ENCODE peak calls at places on chromosomes 11 and 22, in five cellular contexts. C is HCT116, L is uterus, M is transverse colon, B is tibial artery. Y is an unnamed sample.

GRCh38 chr11:123483058-123483457 is 53.0 kb downstream of the GRAMD1B start:
- DNase-seq in M (no peak), L (no peak), B (no peak), C (peak), Y (no peak)

GRCh38 chr11:113683481-113684046 is 22.5 kb downstream of the TMPRSS5 start:
- DNase-seq in L (no peak), B (no peak), C (no peak), M (no peak), Y (no peak)

GRCh38 chr11:16976360-16976759 is 37.9 kb downstream of the PLEKHA7 start:
- DNase-seq in L (no peak), B (no peak), C (no peak), M (no peak), Y (no peak)

GRCh38 chr11:82634091-82634490 is 99.6 kb downstream of the FAM181B start:
- DNase-seq in C (no peak), L (no peak), B (no peak), M (no peak), Y (no peak)

GRCh38 chr22:17769716-17770082 is 4.6 kb downstream of the BID start:
- DNase-seq in L (no peak), B (no peak), M (peak), C (no peak), Y (no peak)

GRCh38 chr11:67396587-67397398 is 4.9 kb downstream of the PPP1CA start:
- DNase-seq in C (no peak), L (no peak), M (no peak), B (no peak), Y (no peak)

GRCh38 chr11:67996622-67997459 is 7.1 kb downstream of the UNC93B1 start:
- DNase-seq in M (peak), C (peak), L (no peak), B (no peak), Y (no peak)

GRCh38 chr11:120528749-120529148 is 17.2 kb downstream of the GRIK4 start:
- DNase-seq in M (no peak), B (no peak), C (no peak), L (no peak), Y (no peak)

GRCh38 chr22:49920859-49921258 is 2.4 kb downstream of the CRELD2 start:
- DNase-seq in L (no peak), B (no peak), C (no peak), M (no peak), Y (no peak)

GRCh38 chr11:122807731-122808485 is 30.4 kb upstream of the CRTAM start:
- DNase-seq in L (no peak), B (no peak), C (no peak), M (no peak), Y (no peak)

GRCh38 chr11:12074529-12075195 is 35.7 kb upstream of the MICAL2 start:
- DNase-seq in C (no peak), M (no peak), L (no peak), B (peak), Y (no peak)

GRCh38 chr11:121295246-121296007 is 2.9 kb downstream of the SC5D start:
- DNase-seq in B (no peak), L (no peak), C (no peak), M (no peak), Y (no peak)

GRCh38 chr22:31425331-31426050 is 26.1 kb downstream of the DRG1 start:
- DNase-seq in M (no peak), L (no peak), B (no peak), C (no peak), Y (no peak)

GRCh38 chr22:45101828-45102227 is 61.9 kb upstream of the NUP50 start:
- DNase-seq in C (no peak), L (peak), B (no peak), M (peak), Y (peak)

GRCh38 chr11:83051760-83052671 is 19.7 kb downstream of the RAB30 start:
- DNase-seq in M (no peak), L (no peak), B (no peak), C (no peak), Y (peak)

DNA sequence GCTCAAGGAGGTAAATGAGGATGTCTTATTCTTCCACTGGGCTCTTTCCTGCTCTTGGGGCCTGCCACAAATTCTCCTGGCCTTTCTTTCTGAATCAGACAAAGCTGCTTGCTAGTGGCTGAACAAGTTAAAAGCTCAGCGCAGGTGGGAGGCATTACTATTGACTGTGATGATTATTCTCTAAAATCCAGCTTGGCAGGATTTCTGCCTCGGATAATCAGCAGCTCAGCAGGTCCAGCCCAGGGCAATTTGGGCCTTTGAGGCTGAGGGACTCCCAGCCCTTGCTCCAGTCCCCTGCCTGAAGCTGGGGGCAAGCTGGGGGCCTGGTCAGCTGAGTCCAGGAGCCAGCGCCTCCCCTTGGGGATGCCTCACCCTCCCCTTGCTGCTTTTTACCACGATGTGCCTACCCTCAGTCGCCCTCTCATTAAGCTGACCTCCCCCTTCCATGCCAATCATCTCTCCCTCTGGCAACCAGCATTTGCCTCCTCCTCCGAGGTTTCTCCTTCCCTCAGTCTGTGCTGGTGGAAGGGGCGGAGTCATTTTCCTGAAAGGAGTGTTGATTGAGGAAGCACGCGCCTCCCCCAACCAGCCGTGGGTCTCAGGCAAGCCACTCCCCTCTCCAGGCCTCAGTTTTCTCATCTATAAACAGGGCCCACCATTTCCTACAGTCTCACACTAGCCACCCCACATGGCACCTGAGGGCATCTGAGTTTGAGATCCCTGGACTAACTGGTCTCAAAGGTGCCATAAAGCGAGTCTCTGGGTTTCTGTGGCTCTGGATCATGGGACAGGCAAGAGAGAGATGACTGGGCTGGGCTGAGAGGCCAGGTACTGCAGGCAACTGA is 60.6 kb upstream of the PRDM11 start:
- DNase-seq in M (no peak), L (no peak), B (no peak), C (no peak), Y (no peak)
- H3K27ac ChIP-seq in M (no peak), L (no peak), B (no peak), C (no peak), Y (no peak)

DNA sequence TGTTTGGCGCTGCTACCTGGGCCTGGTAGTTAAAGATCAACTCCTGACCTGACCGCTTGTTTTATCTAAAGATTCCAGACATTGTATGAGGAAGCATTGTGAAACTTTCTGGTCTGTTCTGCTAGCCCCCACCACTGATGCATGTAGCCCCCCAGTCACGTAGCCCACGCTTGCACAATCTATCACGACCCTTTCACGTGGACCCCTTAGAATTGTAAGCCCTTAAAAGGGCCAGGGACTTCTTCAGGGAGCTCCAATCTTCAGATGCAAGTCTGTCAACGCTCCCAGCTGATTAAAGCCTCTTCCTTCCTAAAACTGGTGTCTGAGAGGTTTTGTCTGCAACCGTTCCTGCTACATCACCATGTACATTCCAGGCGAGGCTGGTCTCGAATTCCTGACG is 15.0 kb downstream of the APOBEC3F start:
- DNase-seq in L (no peak), C (no peak), M (no peak), B (no peak), Y (no peak)
- H3K4me3 ChIP-seq in L (no peak), C (no peak), M (no peak), B (no peak), Y (no peak)

GRCh38 chr11:58059011-58059358 is 28.2 kb downstream of the OR6Q1 start:
- DNase-seq in C (no peak), M (no peak), B (no peak), L (no peak), Y (no peak)
- H3K27ac ChIP-seq in C (no peak), M (peak), B (peak), L (peak), Y (no peak)

DNA sequence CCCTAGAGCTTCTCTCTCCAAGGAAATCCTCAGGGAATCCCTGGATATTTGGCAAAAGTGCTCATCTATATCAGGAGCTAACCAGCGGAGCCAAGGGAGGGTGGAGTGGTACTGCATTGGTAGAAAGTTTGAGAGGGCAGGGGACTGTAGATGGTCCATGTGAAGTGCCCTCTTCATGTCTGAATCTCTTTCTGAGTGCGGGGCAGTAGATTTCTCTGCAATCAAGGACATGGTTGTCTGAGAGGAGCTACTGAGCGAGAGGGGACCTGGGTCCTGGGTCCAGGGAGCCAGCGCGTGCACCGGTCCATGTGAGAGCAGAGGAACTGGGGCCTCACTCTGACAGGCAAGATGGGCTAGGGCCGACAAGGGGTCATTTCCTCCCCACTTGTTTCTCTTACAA is 716 bp downstream of the DIXDC1 start:
- DNase-seq in M (no peak), L (no peak), B (no peak), C (no peak), Y (no peak)
- H3K4me3 ChIP-seq in M (no peak), L (peak), B (peak), C (peak), Y (peak)